ENCODE peak calls at places on chromosome 19, in nine cellular contexts. W is transverse colon, B is upper lobe of left lung, I is K562, Q is tibial nerve, A is GM12878, S is A549, D is stomach, P is ovary. O is an unnamed sample.
A peak's percentile ranks its signal among the peaks of the same experiment; 100 is the strongest.

GRCh38 chr19:17357724-17358123 is 19.4 kb downstream of the PLVAP start:
- DNase-seq in Q (no peak), S (no peak), A (no peak), D (no peak), W (no peak), I (no peak), B (peak; percentile 73), P (no peak), O (no peak)

GRCh38 chr19:8684001-8684902 is 14.3 kb downstream of the ACTL9 start:
- DNase-seq in Q (no peak), W (no peak), A (no peak), S (no peak), D (no peak), I (no peak), P (no peak), B (no peak), O (no peak)

GRCh38 chr19:49652723-49653465 is 10.9 kb downstream of the SCAF1 start:
- DNase-seq in S (no peak), W (no peak), I (no peak), Q (no peak), D (no peak), B (no peak), P (no peak), A (no peak), O (no peak)

GRCh38 chr19:7554990-7555864 is 19.7 kb downstream of the PNPLA6 start:
- DNase-seq in D (no peak), I (peak; percentile 88), P (no peak), A (no peak), B (no peak), W (no peak), S (peak; percentile 34), Q (no peak), O (no peak)

GRCh38 chr19:18167975-18168645 is 5.5 kb upstream of the IFI30 start:
- DNase-seq in S (no peak), Q (no peak), D (peak; percentile 59), W (peak; percentile 61), I (peak; percentile 80), P (peak; percentile 56), A (no peak), B (peak; percentile 67), O (no peak)

GRCh38 chr19:810077-810855 is 11.5 kb downstream of the PLPPR3 start:
- DNase-seq in D (no peak), P (no peak), B (no peak), S (no peak), A (no peak), W (no peak), I (peak; percentile 44), Q (no peak), O (no peak)

GRCh38 chr19:44943801-44944249 is 1.8 kb downstream of the APOC4 start:
- DNase-seq in Q (peak; percentile 35), P (no peak), W (peak; percentile 60), D (peak; percentile 31), A (no peak), S (no peak), I (peak; percentile 75), B (peak; percentile 81), O (no peak)

GRCh38 chr19:51086153-51086850 is 3.6 kb upstream of the KLK14 start:
- DNase-seq in S (no peak), B (no peak), P (peak; percentile 13), D (no peak), Q (no peak), I (no peak), A (no peak), W (no peak), O (no peak)

GRCh38 chr19:15717781-15718180 is 10.0 kb upstream of the OR10H2 start:
- DNase-seq in Q (no peak), I (no peak), A (no peak), W (no peak), D (no peak), P (no peak), B (no peak), S (no peak), O (peak; percentile 55)
- TF ChIP-seq EP300 in Q (no peak), I (no peak), A (no peak), W (no peak), D (no peak), P (no peak), B (no peak), S (no peak), O (no peak)

DNA sequence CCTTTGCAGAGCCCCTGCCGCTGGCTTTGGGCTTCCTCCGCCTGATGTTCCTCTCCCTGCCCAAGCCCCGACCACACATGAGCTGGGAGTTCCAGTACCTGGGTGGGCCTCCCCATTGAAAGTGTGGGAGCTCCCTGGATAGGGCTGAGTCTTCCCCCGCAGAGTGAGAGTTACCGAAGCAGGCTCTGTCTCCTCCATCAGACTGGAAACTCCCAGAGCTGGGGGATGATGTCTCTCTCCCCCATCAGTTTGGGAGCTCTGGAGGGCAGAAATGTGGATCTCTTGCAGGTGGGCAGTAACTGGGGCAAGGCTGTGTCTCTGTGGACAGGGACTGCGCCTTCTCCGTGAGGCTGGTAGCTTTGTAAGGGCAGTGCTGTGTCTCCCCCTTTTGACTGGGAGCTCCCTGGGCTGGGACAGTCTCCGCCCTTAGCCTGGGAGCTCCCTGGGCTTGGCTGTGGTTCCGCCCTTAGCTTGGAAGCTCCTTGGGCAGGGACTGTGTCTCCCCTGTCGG is 767 bp downstream of the DCAF15 start:
- DNase-seq in A (no peak), I (no peak), D (peak; percentile 36), W (peak; percentile 76), S (peak; percentile 53), B (peak; percentile 34), Q (no peak), P (peak; percentile 50), O (no peak)
- TF ChIP-seq CTCF in A (no peak), I (peak; percentile 31), D (no peak), W (peak; percentile 29), S (no peak), B (no peak), Q (no peak), P (no peak), O (no peak)

GRCh38 chr19:2315818-2316353 is 7.9 kb upstream of the LINGO3 start:
- DNase-seq in B (peak; percentile 82), A (no peak), S (peak; percentile 43), W (peak; percentile 71), P (no peak), Q (peak; percentile 33), I (no peak), D (peak; percentile 65), O (peak; percentile 94)
- TF ChIP-seq EP300 in B (no peak), A (no peak), S (no peak), W (no peak), P (no peak), Q (no peak), I (no peak), D (no peak), O (no peak)

GRCh38 chr19:15631817-15632216 is 8.9 kb upstream of the CYP4F3 start:
- DNase-seq in P (no peak), W (peak; percentile 26), I (peak; percentile 87), A (peak; percentile 3), S (no peak), Q (no peak), D (no peak), B (no peak), O (no peak)
- TF ChIP-seq CTCF in P (no peak), W (no peak), I (peak; percentile 77), A (peak; percentile 43), S (peak; percentile 44), Q (peak; percentile 16), D (peak; percentile 22), B (no peak), O (peak; percentile 6)

DNA sequence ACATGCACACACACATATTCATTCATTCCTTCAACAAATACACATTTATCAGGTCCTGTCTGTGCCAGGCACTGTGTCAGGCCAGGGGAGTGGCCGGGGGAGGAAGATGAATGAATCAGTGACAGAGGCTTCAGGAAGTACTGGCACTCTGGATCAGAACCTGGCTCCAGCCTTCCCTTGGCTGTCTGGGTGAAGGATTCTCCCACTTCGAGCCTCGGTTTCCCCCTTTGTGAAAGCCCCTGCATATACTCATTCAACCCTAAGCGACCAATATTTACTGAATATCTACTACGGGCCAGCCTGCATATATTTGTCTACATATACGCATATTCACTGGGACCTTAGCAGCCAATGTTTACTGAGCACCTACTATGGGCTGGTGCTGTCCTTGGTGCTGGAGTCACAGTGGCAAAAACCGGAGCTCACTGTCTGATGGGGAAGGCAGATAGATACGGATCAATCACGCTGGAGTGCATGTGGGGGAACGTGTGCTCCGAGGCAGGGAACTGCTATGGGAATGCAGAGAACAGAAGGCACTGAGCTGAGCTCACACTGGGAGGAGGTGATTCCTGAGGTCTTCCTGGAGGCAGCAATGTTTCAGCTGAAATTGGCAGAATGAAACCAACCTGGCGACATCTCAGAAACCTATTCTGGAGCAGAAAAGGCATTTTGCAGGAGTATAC is 638 bp upstream of the ZNF579 start:
- DNase-seq in P (no peak), I (peak; percentile 53), A (no peak), S (peak; percentile 60), B (no peak), Q (no peak), W (no peak), D (peak; percentile 40), O (no peak)
- TF ChIP-seq EP300 in P (no peak), I (no peak), A (no peak), S (no peak), B (no peak), Q (no peak), W (no peak), D (no peak), O (no peak)